ENCODE peak calls at places on chromosomes 16 and 17, in six cellular contexts. One of them, this sample, is unnamed.

GRCh38 chr17:42578282-42578869 is 847 bp upstream of the PSMC3IP start:
- DNase-seq in non-pigmented ciliary epithelial cell: no peak
- DNase-seq in left ventricle myocardium superior: peak; percentile 82
- DNase-seq in upper lobe of right lung: peak; percentile 82
- DNase-seq in HCEC 1CT: peak; percentile 57
- DNase-seq in SW480: peak; percentile 78
- DNase-seq in this sample: no peak

GRCh38 chr17:77116371-77116860 is 24.4 kb upstream of the SEC14L1 start:
- DNase-seq in HCEC 1CT: no peak
- DNase-seq in left ventricle myocardium superior: no peak
- DNase-seq in upper lobe of right lung: no peak
- DNase-seq in SW480: no peak
- DNase-seq in non-pigmented ciliary epithelial cell: no peak
- DNase-seq in this sample: no peak

GRCh38 chr17:9475259-9475658 is 100.4 kb downstream of the STX8 start:
- DNase-seq in left ventricle myocardium superior: no peak
- DNase-seq in upper lobe of right lung: no peak
- DNase-seq in non-pigmented ciliary epithelial cell: no peak
- DNase-seq in SW480: no peak
- DNase-seq in HCEC 1CT: no peak
- DNase-seq in this sample: peak; percentile 71

GRCh38 chr17:36722121-36722902 is 120.9 kb downstream of the MRM1 start:
- DNase-seq in left ventricle myocardium superior: peak; percentile 78
- DNase-seq in SW480: peak; percentile 71
- DNase-seq in HCEC 1CT: no peak
- DNase-seq in upper lobe of right lung: peak; percentile 83
- DNase-seq in non-pigmented ciliary epithelial cell: no peak
- DNase-seq in this sample: peak; percentile 32

GRCh38 chr16:249431-249830 is 14.8 kb downstream of the FAM234A start:
- DNase-seq in non-pigmented ciliary epithelial cell: no peak
- DNase-seq in left ventricle myocardium superior: peak; percentile 6
- DNase-seq in SW480: no peak
- DNase-seq in HCEC 1CT: no peak
- DNase-seq in upper lobe of right lung: no peak
- DNase-seq in this sample: no peak

GRCh38 chr16:20928774-20929411 is 28.3 kb downstream of the LYRM1 start:
- DNase-seq in non-pigmented ciliary epithelial cell: no peak
- DNase-seq in HCEC 1CT: no peak
- DNase-seq in left ventricle myocardium superior: no peak
- DNase-seq in upper lobe of right lung: no peak
- DNase-seq in SW480: no peak
- DNase-seq in this sample: no peak

GRCh38 chr17:6526362-6527152 is 29.8 kb downstream of the PITPNM3 start:
- DNase-seq in left ventricle myocardium superior: no peak
- DNase-seq in SW480: no peak
- DNase-seq in upper lobe of right lung: no peak
- DNase-seq in non-pigmented ciliary epithelial cell: no peak
- DNase-seq in HCEC 1CT: no peak
- DNase-seq in this sample: no peak

GRCh38 chr16:68718596-68718995 is 18.5 kb upstream of the CDH1 start:
- DNase-seq in upper lobe of right lung: no peak
- DNase-seq in left ventricle myocardium superior: no peak
- DNase-seq in HCEC 1CT: no peak
- DNase-seq in SW480: no peak
- DNase-seq in non-pigmented ciliary epithelial cell: no peak
- DNase-seq in this sample: no peak

GRCh38 chr16:70659546-70659945 is 13.2 kb downstream of the IL34 start:
- DNase-seq in SW480: no peak
- DNase-seq in left ventricle myocardium superior: no peak
- DNase-seq in HCEC 1CT: no peak
- DNase-seq in non-pigmented ciliary epithelial cell: no peak
- DNase-seq in upper lobe of right lung: peak; percentile 61
- DNase-seq in this sample: no peak

GRCh38 chr17:78357687-78358537 is 2.0 kb downstream of the SOCS3 start:
- DNase-seq in HCEC 1CT: no peak
- DNase-seq in SW480: no peak
- DNase-seq in upper lobe of right lung: no peak
- DNase-seq in left ventricle myocardium superior: peak; percentile 39
- DNase-seq in non-pigmented ciliary epithelial cell: no peak
- DNase-seq in this sample: no peak